ENCODE peak calls at places on chromosome 1, in four cellular contexts. One of them, this sample, is unnamed. For H3K4me1, the result is how much of the 10 kb centered on the place peaks cover.

GRCh38 chr1:71049951-71050598 is 2.5 kb upstream of the PTGER3 start:
- DNase-seq in tibial artery: no peak
- DNase-seq in left lung: no peak
- DNase-seq in tibial nerve: peak
- DNase-seq in this sample: no peak

GRCh38 chr1:104073463-104073902 is 323.8 kb downstream of the AMY1C start:
- DNase-seq in tibial nerve: no peak
- DNase-seq in left lung: no peak
- DNase-seq in tibial artery: no peak
- DNase-seq in this sample: no peak

GRCh38 chr1:77796695-77797405 is 17.4 kb downstream of the MIGA1 start:
- DNase-seq in tibial nerve: peak
- DNase-seq in tibial artery: no peak
- DNase-seq in left lung: no peak
- DNase-seq in this sample: no peak

GRCh38 chr1:67573481-67573880 is 111.5 kb upstream of the GADD45A start:
- DNase-seq in left lung: no peak
- DNase-seq in tibial nerve: no peak
- DNase-seq in tibial artery: no peak
- DNase-seq in this sample: no peak

GRCh38 chr1:150596095-150596892 is 16.9 kb upstream of the MCL1 start:
- DNase-seq in tibial nerve: no peak
- DNase-seq in tibial artery: no peak
- DNase-seq in left lung: no peak
- DNase-seq in this sample: no peak

GRCh38 chr1:63782982-63783381 is 9.2 kb downstream of the ROR1 start:
- DNase-seq in left lung: no peak
- DNase-seq in tibial artery: no peak
- DNase-seq in tibial nerve: no peak
- DNase-seq in this sample: no peak

GRCh38 chr1:14136152-14136763 is 436.3 kb downstream of the PRDM2 start:
- DNase-seq in left lung: no peak
- DNase-seq in tibial nerve: no peak
- DNase-seq in tibial artery: no peak
- DNase-seq in this sample: no peak

GRCh38 chr1:38084113-38084512 is 37.5 kb upstream of the POU3F1 start:
- DNase-seq in tibial nerve: no peak
- DNase-seq in left lung: no peak
- DNase-seq in tibial artery: no peak
- DNase-seq in this sample: no peak

GRCh38 chr1:19809044-19809750 is 5.9 kb downstream of the RNF186 start:
- DNase-seq in left lung: no peak
- DNase-seq in tibial nerve: no peak
- DNase-seq in tibial artery: no peak
- DNase-seq in this sample: no peak

GRCh38 chr1:50422946-50423669 is at the start of gene DMRTA2:
- DNase-seq in left lung: no peak
- DNase-seq in tibial artery: no peak
- DNase-seq in tibial nerve: no peak
- DNase-seq in this sample: no peak

GRCh38 chr1:26993237-26994019 is at the start of gene TRNP1:
- DNase-seq in tibial artery: peak
- DNase-seq in tibial nerve: peak
- DNase-seq in left lung: peak
- DNase-seq in this sample: peak

GRCh38 chr1:160360227-160360695 is 6.6 kb upstream of the NHLH1 start:
- DNase-seq in tibial artery: no peak
- DNase-seq in tibial nerve: no peak
- DNase-seq in left lung: no peak
- DNase-seq in this sample: no peak

GRCh38 chr1:170791941-170792340 is 128.0 kb downstream of the PRRX1 start:
- DNase-seq in tibial artery: no peak
- DNase-seq in left lung: no peak
- DNase-seq in tibial nerve: no peak
- DNase-seq in this sample: no peak

GRCh38 chr1:186165303-186165702 is 209.8 kb downstream of the TPR start:
- DNase-seq in tibial nerve: no peak
- DNase-seq in tibial artery: no peak
- DNase-seq in left lung: no peak
- DNase-seq in this sample: no peak

GRCh38 chr1:78340006-78340405 is 150.8 kb upstream of the PTGFR start:
- DNase-seq in left lung: no peak
- DNase-seq in tibial artery: no peak
- DNase-seq in tibial nerve: no peak
- DNase-seq in this sample: no peak

GRCh38 chr1:1197188-1197500 is 9.2 kb downstream of the TNFRSF18 start:
- DNase-seq in tibial artery: no peak
- DNase-seq in left lung: no peak
- DNase-seq in tibial nerve: no peak
- DNase-seq in this sample: no peak

GRCh38 chr1:105137543-105138444 is 1388.1 kb downstream of the AMY1C start:
- DNase-seq in left lung: no peak
- DNase-seq in tibial artery: no peak
- DNase-seq in tibial nerve: no peak
- DNase-seq in this sample: no peak

GRCh38 chr1:16215882-16216753 is 3.7 kb upstream of the ARHGEF19 start:
- DNase-seq in tibial nerve: peak
- DNase-seq in left lung: peak
- DNase-seq in tibial artery: peak
- DNase-seq in this sample: peak

GRCh38 chr1:145979746-145980435 is 15.4 kb downstream of the POLR3GL start:
- DNase-seq in tibial nerve: no peak
- DNase-seq in tibial artery: no peak
- DNase-seq in left lung: peak
- DNase-seq in this sample: no peak

GRCh38 chr1:80892452-80892995 is 908.2 kb upstream of the ADGRL2 start:
- DNase-seq in left lung: no peak
- DNase-seq in tibial nerve: no peak
- DNase-seq in tibial artery: no peak
- DNase-seq in this sample: no peak

GRCh38 chr1:7582439-7582972 is 188.6 kb upstream of the VAMP3 start:
- DNase-seq in left lung: peak
- DNase-seq in tibial nerve: no peak
- DNase-seq in tibial artery: no peak
- DNase-seq in this sample: no peak

GRCh38 chr1:234598974-234599616 is 10.9 kb downstream of the IRF2BP2 start:
- DNase-seq in tibial nerve: peak
- DNase-seq in tibial artery: peak
- DNase-seq in left lung: no peak
- DNase-seq in this sample: no peak

GRCh38 chr1:166032901-166033371 is 133.9 kb downstream of the FAM78B start:
- DNase-seq in tibial nerve: no peak
- DNase-seq in left lung: no peak
- DNase-seq in tibial artery: no peak
- DNase-seq in this sample: no peak

GRCh38 chr1:85188530-85188929 is 12.3 kb downstream of the SYDE2 start:
- DNase-seq in tibial nerve: no peak
- DNase-seq in tibial artery: no peak
- DNase-seq in left lung: no peak
- DNase-seq in this sample: no peak

GRCh38 chr1:92277105-92277504 is 21.7 kb downstream of the GLMN start:
- DNase-seq in tibial nerve: no peak
- DNase-seq in left lung: no peak
- DNase-seq in tibial artery: no peak
- DNase-seq in this sample: no peak

GRCh38 chr1:226446058-226446457 is 38.2 kb upstream of the PARP1 start:
- DNase-seq in tibial nerve: no peak
- DNase-seq in left lung: no peak
- DNase-seq in tibial artery: no peak
- DNase-seq in this sample: no peak

GRCh38 chr1:50251592-50252165 is 143.0 kb downstream of the ELAVL4 start:
- DNase-seq in tibial artery: no peak
- DNase-seq in tibial nerve: no peak
- DNase-seq in left lung: no peak
- DNase-seq in this sample: no peak

GRCh38 chr1:150535511-150536281 is 13.5 kb upstream of the ADAMTSL4 start:
- DNase-seq in tibial nerve: no peak
- DNase-seq in tibial artery: no peak
- DNase-seq in left lung: no peak
- DNase-seq in this sample: no peak

GRCh38 chr1:5921129-5921528 is 71.1 kb downstream of the NPHP4 start:
- DNase-seq in tibial artery: no peak
- DNase-seq in tibial nerve: no peak
- DNase-seq in left lung: no peak
- DNase-seq in this sample: no peak

GRCh38 chr1:112904071-112904830 is 51.7 kb downstream of the SLC16A1 start:
- DNase-seq in left lung: no peak
- DNase-seq in tibial nerve: no peak
- DNase-seq in tibial artery: no peak
- DNase-seq in this sample: no peak

GRCh38 chr1:43853161-43853921 is 80.3 kb upstream of the ARTN start:
- DNase-seq in tibial artery: no peak
- DNase-seq in left lung: peak
- DNase-seq in tibial nerve: peak
- DNase-seq in this sample: peak

GRCh38 chr1:226545806-226546596 is 2.6 kb upstream of the STUM start:
- DNase-seq in tibial nerve: peak
- DNase-seq in left lung: no peak
- DNase-seq in tibial artery: peak
- DNase-seq in this sample: no peak

DNA sequence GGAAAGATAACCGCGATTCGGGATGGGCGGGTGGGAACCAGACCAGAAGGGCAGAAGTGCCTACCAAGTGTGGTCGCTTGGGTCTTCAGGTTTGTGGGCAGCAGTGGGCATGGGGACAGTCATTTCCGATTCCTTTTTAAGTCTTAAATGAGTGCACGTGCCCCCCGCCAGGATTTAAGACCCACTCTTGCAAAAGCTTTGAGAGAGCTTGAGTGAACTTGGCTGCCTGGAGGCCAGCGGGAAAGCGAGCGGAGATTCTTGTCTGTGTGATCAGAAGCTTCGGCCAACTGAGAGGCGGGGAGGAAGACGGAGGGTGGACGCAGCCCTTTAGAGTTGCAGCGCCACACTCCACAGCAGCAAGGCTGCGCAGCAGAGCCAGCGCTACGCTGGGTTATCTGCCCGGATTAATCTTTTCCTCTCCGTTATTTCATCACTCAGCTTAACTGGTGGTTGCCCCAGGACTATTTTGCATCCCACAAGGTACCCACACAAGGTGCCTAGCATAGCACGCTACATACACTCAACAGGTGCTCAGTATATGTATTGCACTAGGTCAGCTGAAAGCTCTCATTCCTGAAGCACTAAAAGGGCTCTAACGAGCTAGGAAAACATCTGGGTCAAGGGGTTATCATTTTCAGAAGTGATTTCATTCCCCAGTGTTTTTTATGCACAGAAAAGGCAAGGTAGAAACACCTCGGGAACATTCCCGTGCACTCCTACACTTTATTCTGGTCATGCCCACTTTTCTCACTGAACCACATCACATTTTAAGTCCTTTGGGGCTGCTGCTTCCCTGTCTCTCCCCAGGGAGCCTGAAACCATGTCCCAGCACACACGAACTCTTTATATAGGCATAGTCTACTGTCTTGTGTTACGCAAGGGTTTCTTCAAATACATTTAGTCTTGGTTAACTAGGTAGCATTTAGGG is 1.5 kb upstream of the BATF3 start:
- DNase-seq in left lung: peak
- DNase-seq in tibial artery: peak
- DNase-seq in tibial nerve: peak
- DNase-seq in this sample: peak
- TF ChIP-seq CTCF in left lung: no peak
- TF ChIP-seq CTCF in tibial artery: no peak
- TF ChIP-seq CTCF in tibial nerve: no peak
- TF ChIP-seq CTCF in this sample: peak

GRCh38 chr1:227793948-227794812 is 21.3 kb upstream of the PRSS38 start:
- DNase-seq in tibial artery: no peak
- DNase-seq in tibial nerve: peak
- DNase-seq in left lung: no peak
- DNase-seq in this sample: peak
- H3K27ac ChIP-seq in tibial artery: peak
- H3K27ac ChIP-seq in tibial nerve: peak
- H3K27ac ChIP-seq in left lung: no peak
- H3K27ac ChIP-seq in this sample: no peak

GRCh38 chr1:9544926-9545325 is 5.7 kb downstream of the SLC25A33 start:
- DNase-seq in tibial artery: no peak
- DNase-seq in left lung: no peak
- DNase-seq in tibial nerve: no peak
- DNase-seq in this sample: no peak
- H3K4me1 ChIP-seq in tibial artery: under half
- H3K4me1 ChIP-seq in left lung: under half
- H3K4me1 ChIP-seq in tibial nerve: under half
- H3K4me1 ChIP-seq in this sample: under half

GRCh38 chr1:9960011-9960410 is 16.7 kb downstream of the NMNAT1 start:
- DNase-seq in tibial nerve: no peak
- DNase-seq in left lung: no peak
- DNase-seq in tibial artery: no peak
- DNase-seq in this sample: no peak

GRCh38 chr1:9957726-9958125 is 14.5 kb downstream of the NMNAT1 start:
- DNase-seq in tibial artery: no peak
- DNase-seq in tibial nerve: no peak
- DNase-seq in left lung: no peak
- DNase-seq in this sample: no peak

DNA sequence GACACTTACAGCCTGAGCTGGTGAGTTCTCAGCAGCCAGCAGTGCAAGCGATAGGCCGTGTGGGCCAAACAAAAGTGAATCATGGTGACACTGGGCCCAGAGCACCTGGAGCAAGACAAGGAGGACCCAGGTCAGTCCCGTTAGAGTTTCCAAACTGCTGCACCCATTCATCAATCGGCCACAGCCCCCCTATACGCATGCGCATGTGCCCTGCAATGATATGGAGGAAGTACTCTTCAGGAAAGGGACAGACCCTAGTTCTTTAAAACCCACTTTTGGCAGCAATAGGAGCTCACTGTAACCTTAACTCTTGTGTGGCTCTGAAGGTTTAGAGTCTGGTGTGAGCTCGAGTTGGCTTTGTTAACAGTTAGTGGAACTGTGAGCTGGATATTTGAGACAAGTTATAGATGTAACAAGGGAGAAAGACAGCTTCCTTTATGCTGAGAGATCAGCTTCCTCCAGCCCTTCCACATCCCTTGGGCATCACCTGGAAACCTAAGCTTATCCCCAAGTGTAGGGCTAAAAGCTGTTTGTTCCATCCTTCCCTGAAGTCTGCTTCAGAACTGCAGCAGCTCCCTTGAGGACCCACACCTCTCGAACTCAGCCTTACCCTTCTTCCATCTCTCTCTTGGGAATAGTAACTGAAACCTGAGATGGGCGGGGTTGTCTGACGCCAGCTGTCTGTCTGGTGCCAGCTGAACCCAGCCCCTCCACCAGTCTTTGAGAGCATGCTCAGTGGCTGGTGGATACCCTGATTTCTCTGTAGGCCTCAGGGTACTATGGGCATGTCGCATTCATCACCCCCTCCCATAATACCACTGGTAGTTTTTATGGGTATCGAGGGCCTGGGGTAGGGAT is 17.7 kb downstream of the NMNAT1 start:
- DNase-seq in left lung: no peak
- DNase-seq in tibial nerve: no peak
- DNase-seq in tibial artery: no peak
- DNase-seq in this sample: no peak
- TF ChIP-seq CTCF in left lung: no peak
- TF ChIP-seq CTCF in tibial nerve: no peak
- TF ChIP-seq CTCF in tibial artery: no peak
- TF ChIP-seq CTCF in this sample: no peak

This sample was measured in upper lobe of right lung.